ENCODE peak calls at places on chromosome 14, in four cellular contexts. A is HAP-1; T is activated naive CD8-positive, alpha-beta T cell treated with anti-CD3 and anti-CD28 coated beads, Interleukin-2, amount 50 U/mL, for 16 hours; E is effector memory CD8-positive, alpha-beta T cell. B is an unnamed sample.

GRCh38 chr14:77325746-77326094 is 4.9 kb downstream of the GSTZ1 start:
- DNase-seq in A (no peak), T (no peak), E (no peak), B (no peak)

GRCh38 chr14:56120091-56120632 is 2.0 kb downstream of the PELI2 start:
- DNase-seq in A (peak), T (no peak), E (no peak), B (no peak)

GRCh38 chr14:73461478-73462077 is 3.2 kb upstream of the NUMB start:
- DNase-seq in A (no peak), T (no peak), E (no peak), B (no peak)

GRCh38 chr14:77023001-77023996 is 5.2 kb downstream of the IRF2BPL start:
- DNase-seq in A (no peak), T (no peak), E (no peak), B (no peak)

GRCh38 chr14:53128303-53128702 is 24.8 kb downstream of the DDHD1 start:
- DNase-seq in A (no peak), T (no peak), E (no peak), B (no peak)

GRCh38 chr14:70721542-70721941 is 79.8 kb downstream of the TTC9 start:
- DNase-seq in A (no peak), T (no peak), E (no peak), B (no peak)

GRCh38 chr14:53355581-53356112 is 202.5 kb upstream of the DDHD1 start:
- DNase-seq in A (no peak), T (no peak), E (no peak), B (no peak)

GRCh38 chr14:99930420-99931274 is 134.6 kb upstream of the EVL start:
- DNase-seq in A (no peak), T (no peak), E (no peak), B (no peak)

GRCh38 chr14:76050797-76051392 is 65.3 kb downstream of the IFT43 start:
- DNase-seq in A (peak), T (peak), E (peak), B (peak)

GRCh38 chr14:77761205-77761931 is 412 bp upstream of the SNW1 start:
- DNase-seq in A (peak), T (no peak), E (no peak), B (no peak)

GRCh38 chr14:24369463-24369862 is 1.5 kb downstream of the NFATC4 start:
- DNase-seq in A (no peak), T (no peak), E (no peak), B (no peak)

GRCh38 chr14:53147893-53148292 is 5.2 kb downstream of the DDHD1 start:
- DNase-seq in A (no peak), T (no peak), E (no peak), B (no peak)

GRCh38 chr14:34457186-34457585 is 4.9 kb downstream of the SPTSSA start:
- DNase-seq in A (no peak), T (no peak), E (no peak), B (no peak)

GRCh38 chr14:51236314-51236713 is 3.7 kb upstream of the TMX1 start:
- DNase-seq in A (no peak), T (no peak), E (no peak), B (no peak)

GRCh38 chr14:74571901-74572828 is 39.9 kb downstream of the LTBP2 start:
- DNase-seq in A (peak), T (no peak), E (no peak), B (no peak)

GRCh38 chr14:23933706-23934105 is 19.9 kb upstream of the DHRS4 start:
- DNase-seq in A (no peak), T (no peak), E (no peak), B (no peak)

GRCh38 chr14:67973415-67973814 is 153.8 kb downstream of the RAD51B start:
- DNase-seq in A (no peak), T (no peak), E (no peak), B (no peak)

GRCh38 chr14:75232597-75232996 is 46.0 kb upstream of the FOS start:
- DNase-seq in A (no peak), T (no peak), E (peak), B (peak)

GRCh38 chr14:26598081-26598671 is 343 bp upstream of the NOVA1 start:
- DNase-seq in A (peak), T (no peak), E (no peak), B (no peak)

GRCh38 chr14:104216457-104216856 is 78.1 kb downstream of the KIF26A start:
- DNase-seq in A (no peak), T (no peak), E (no peak), B (no peak)

GRCh38 chr14:75879031-75879430 is 102.8 kb downstream of the TGFB3 start:
- DNase-seq in A (no peak), T (no peak), E (no peak), B (no peak)

GRCh38 chr14:98919431-98919830 is 352.6 kb downstream of the BCL11B start:
- DNase-seq in A (no peak), T (no peak), E (no peak), B (no peak)

GRCh38 chr14:77979666-77980351 is 179.9 kb downstream of the ADCK1 start:
- DNase-seq in A (peak), T (no peak), E (no peak), B (no peak)

B was measured in CD8-positive, alpha-beta memory T cell.